ENCODE peak calls at places on chromosomes 4 and X, in nine cellular contexts. One of them, this sample, is unnamed.

GRCh38 chr4:175758595-175758994 is 53.5 kb downstream of the GPM6A start:
- DNase-seq in HFF-Myc: no peak
- DNase-seq in heart left ventricle: no peak
- DNase-seq in H9: no peak
- DNase-seq in heart right ventricle: no peak
- DNase-seq in kidney: no peak
- DNase-seq in fibroblast of lung: no peak
- DNase-seq in progenitor cell of endocrine pancreas: no peak
- DNase-seq in thoracic aorta: no peak
- DNase-seq in this sample: no peak

GRCh38 chr4:112410364-112410763 is 105.6 kb downstream of the NEUROG2 start:
- DNase-seq in HFF-Myc: no peak
- DNase-seq in heart left ventricle: no peak
- DNase-seq in H9: no peak
- DNase-seq in heart right ventricle: no peak
- DNase-seq in kidney: no peak
- DNase-seq in fibroblast of lung: no peak
- DNase-seq in progenitor cell of endocrine pancreas: no peak
- DNase-seq in thoracic aorta: no peak
- DNase-seq in this sample: no peak

GRCh38 chr4:102625232-102625930 is 124.2 kb downstream of the NFKB1 start:
- DNase-seq in HFF-Myc: no peak
- DNase-seq in heart left ventricle: peak; percentile 52
- DNase-seq in H9: peak; percentile 64
- DNase-seq in heart right ventricle: no peak
- DNase-seq in kidney: peak; percentile 79
- DNase-seq in fibroblast of lung: peak; percentile 73
- DNase-seq in progenitor cell of endocrine pancreas: no peak
- DNase-seq in thoracic aorta: no peak
- DNase-seq in this sample: no peak

GRCh38 chrX:39903343-39903742 is 194.4 kb downstream of the BCOR start:
- DNase-seq in HFF-Myc: no peak
- DNase-seq in heart left ventricle: no peak
- DNase-seq in H9: no peak
- DNase-seq in heart right ventricle: no peak
- DNase-seq in kidney: no peak
- DNase-seq in fibroblast of lung: peak; percentile 37
- DNase-seq in progenitor cell of endocrine pancreas: no peak
- DNase-seq in thoracic aorta: no peak
- DNase-seq in this sample: no peak

GRCh38 chr4:159048166-159048886 is 54.6 kb upstream of the RAPGEF2 start:
- DNase-seq in HFF-Myc: no peak
- DNase-seq in heart left ventricle: peak; percentile 74
- DNase-seq in H9: peak; percentile 55
- DNase-seq in heart right ventricle: peak; percentile 75
- DNase-seq in kidney: peak; percentile 78
- DNase-seq in fibroblast of lung: peak; percentile 73
- DNase-seq in progenitor cell of endocrine pancreas: peak; percentile 36
- DNase-seq in thoracic aorta: no peak
- DNase-seq in this sample: peak; percentile 10

GRCh38 chr4:162456106-162456505 is 292.3 kb upstream of the FSTL5 start:
- DNase-seq in HFF-Myc: no peak
- DNase-seq in heart left ventricle: no peak
- DNase-seq in H9: no peak
- DNase-seq in heart right ventricle: no peak
- DNase-seq in kidney: no peak
- DNase-seq in fibroblast of lung: no peak
- DNase-seq in progenitor cell of endocrine pancreas: no peak
- DNase-seq in thoracic aorta: no peak
- DNase-seq in this sample: no peak

GRCh38 chr4:125664091-125664767 is 349.5 kb downstream of the FAT4 start:
- DNase-seq in HFF-Myc: no peak
- DNase-seq in heart left ventricle: no peak
- DNase-seq in H9: no peak
- DNase-seq in heart right ventricle: no peak
- DNase-seq in kidney: no peak
- DNase-seq in fibroblast of lung: no peak
- DNase-seq in progenitor cell of endocrine pancreas: no peak
- DNase-seq in thoracic aorta: no peak
- DNase-seq in this sample: no peak

GRCh38 chrX:119736206-119736764 is 22.1 kb upstream of the SOWAHD start:
- DNase-seq in HFF-Myc: no peak
- DNase-seq in heart left ventricle: no peak
- DNase-seq in H9: no peak
- DNase-seq in heart right ventricle: no peak
- DNase-seq in kidney: no peak
- DNase-seq in fibroblast of lung: no peak
- DNase-seq in progenitor cell of endocrine pancreas: no peak
- DNase-seq in thoracic aorta: no peak
- DNase-seq in this sample: no peak

GRCh38 chr4:44558206-44558605 is 93.2 kb downstream of the YIPF7 start:
- DNase-seq in HFF-Myc: no peak
- DNase-seq in heart left ventricle: no peak
- DNase-seq in H9: no peak
- DNase-seq in heart right ventricle: no peak
- DNase-seq in kidney: no peak
- DNase-seq in fibroblast of lung: no peak
- DNase-seq in progenitor cell of endocrine pancreas: no peak
- DNase-seq in thoracic aorta: no peak
- DNase-seq in this sample: no peak

GRCh38 chrX:2967998-2968909 is 38.1 kb upstream of the ARSH start:
- DNase-seq in HFF-Myc: no peak
- DNase-seq in heart left ventricle: no peak
- DNase-seq in H9: peak; percentile 35
- DNase-seq in heart right ventricle: peak; percentile 9
- DNase-seq in kidney: no peak
- DNase-seq in fibroblast of lung: peak; percentile 28
- DNase-seq in progenitor cell of endocrine pancreas: no peak
- DNase-seq in thoracic aorta: no peak
- DNase-seq in this sample: peak; percentile 5

GRCh38 chr4:148561467-148561866 is 119.3 kb upstream of the NR3C2 start:
- DNase-seq in HFF-Myc: no peak
- DNase-seq in heart left ventricle: no peak
- DNase-seq in H9: no peak
- DNase-seq in heart right ventricle: no peak
- DNase-seq in kidney: no peak
- DNase-seq in fibroblast of lung: no peak
- DNase-seq in progenitor cell of endocrine pancreas: no peak
- DNase-seq in thoracic aorta: no peak
- DNase-seq in this sample: no peak

GRCh38 chr4:41360214-41360910 is 103.6 kb downstream of the UCHL1 start:
- DNase-seq in HFF-Myc: no peak
- DNase-seq in heart left ventricle: peak; percentile 89
- DNase-seq in H9: peak; percentile 55
- DNase-seq in heart right ventricle: peak; percentile 81
- DNase-seq in kidney: peak; percentile 89
- DNase-seq in fibroblast of lung: peak; percentile 32
- DNase-seq in progenitor cell of endocrine pancreas: peak; percentile 47
- DNase-seq in thoracic aorta: peak; percentile 32
- DNase-seq in this sample: peak; percentile 82

DNA sequence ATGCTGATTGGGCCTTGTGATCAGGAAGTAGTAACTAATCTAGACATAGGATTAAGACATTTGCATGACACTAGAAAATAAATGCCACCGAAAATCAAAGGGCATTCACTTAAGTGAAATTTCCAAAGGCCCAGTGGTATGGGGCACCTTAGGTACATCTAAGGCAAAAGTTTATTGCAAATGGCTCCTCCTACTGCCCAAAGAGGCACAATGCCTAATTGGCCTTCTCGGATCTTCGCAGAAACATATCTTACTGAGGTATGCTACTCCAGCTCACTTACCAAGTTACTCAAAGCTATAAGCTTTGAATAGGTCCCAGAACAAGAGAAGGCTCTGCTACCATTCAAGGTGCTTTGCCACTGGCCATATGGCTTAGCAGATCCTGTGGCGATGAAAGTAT is 174.8 kb upstream of the CXCL13 start:
- DNase-seq in HFF-Myc: no peak
- DNase-seq in heart left ventricle: no peak
- DNase-seq in H9: no peak
- DNase-seq in heart right ventricle: no peak
- DNase-seq in kidney: no peak
- DNase-seq in fibroblast of lung: no peak
- DNase-seq in progenitor cell of endocrine pancreas: no peak
- DNase-seq in thoracic aorta: no peak
- DNase-seq in this sample: no peak
- TF ChIP-seq CTCF in HFF-Myc: no peak
- TF ChIP-seq CTCF in heart left ventricle: no peak
- TF ChIP-seq CTCF in H9: peak; percentile 63
- TF ChIP-seq CTCF in heart right ventricle: no peak
- TF ChIP-seq CTCF in kidney: no peak
- TF ChIP-seq CTCF in fibroblast of lung: no peak
- TF ChIP-seq CTCF in progenitor cell of endocrine pancreas: no peak
- TF ChIP-seq CTCF in thoracic aorta: no peak
- TF ChIP-seq CTCF in this sample: no peak

DNA sequence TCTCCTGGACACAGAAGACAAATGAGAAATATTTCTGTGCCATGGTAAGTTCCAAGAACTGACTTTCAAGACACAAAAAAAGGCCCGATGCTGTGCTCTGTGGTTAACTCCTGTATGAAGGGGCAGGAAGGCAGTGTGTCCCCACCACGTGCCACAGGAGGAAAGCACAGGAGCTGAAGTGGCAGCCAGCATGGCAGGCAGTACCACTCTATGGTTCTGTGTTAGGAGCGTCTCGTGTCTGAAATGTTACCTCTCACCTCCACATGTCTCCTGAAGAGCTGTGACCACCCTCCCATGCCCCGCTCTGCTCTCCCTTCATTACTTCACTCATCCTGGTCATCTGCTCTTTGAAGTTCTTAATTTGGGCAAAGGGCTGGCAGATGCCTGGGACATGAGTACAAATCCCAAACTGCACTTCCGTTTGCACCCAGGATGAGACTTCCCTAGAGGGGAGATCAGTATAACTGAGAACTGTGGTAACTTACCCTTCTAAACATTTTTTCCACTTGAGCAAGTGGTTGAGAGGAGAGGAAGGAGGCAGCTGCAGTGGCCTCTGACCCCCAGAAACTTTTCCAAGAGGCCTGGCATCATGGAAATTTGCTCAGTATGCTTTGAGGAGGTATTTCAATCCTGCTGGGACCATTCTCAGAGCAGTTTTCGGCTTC is 128.9 kb downstream of the SHROOM3 start:
- DNase-seq in HFF-Myc: no peak
- DNase-seq in heart left ventricle: no peak
- DNase-seq in H9: no peak
- DNase-seq in heart right ventricle: no peak
- DNase-seq in kidney: no peak
- DNase-seq in fibroblast of lung: no peak
- DNase-seq in progenitor cell of endocrine pancreas: no peak
- DNase-seq in thoracic aorta: no peak
- DNase-seq in this sample: no peak
- TF ChIP-seq CTCF in HFF-Myc: no peak
- TF ChIP-seq CTCF in heart left ventricle: no peak
- TF ChIP-seq CTCF in H9: no peak
- TF ChIP-seq CTCF in heart right ventricle: no peak
- TF ChIP-seq CTCF in kidney: no peak
- TF ChIP-seq CTCF in fibroblast of lung: no peak
- TF ChIP-seq CTCF in progenitor cell of endocrine pancreas: no peak
- TF ChIP-seq CTCF in thoracic aorta: no peak
- TF ChIP-seq CTCF in this sample: no peak

GRCh38 chrX:36897690-36898089 is 110.5 kb upstream of the FAM47C start:
- DNase-seq in HFF-Myc: no peak
- DNase-seq in heart left ventricle: no peak
- DNase-seq in H9: no peak
- DNase-seq in heart right ventricle: no peak
- DNase-seq in kidney: no peak
- DNase-seq in fibroblast of lung: no peak
- DNase-seq in progenitor cell of endocrine pancreas: no peak
- DNase-seq in thoracic aorta: no peak
- DNase-seq in this sample: no peak

GRCh38 chrX:36898301-36898700 is 109.9 kb upstream of the FAM47C start:
- DNase-seq in HFF-Myc: no peak
- DNase-seq in heart left ventricle: no peak
- DNase-seq in H9: no peak
- DNase-seq in heart right ventricle: no peak
- DNase-seq in kidney: no peak
- DNase-seq in fibroblast of lung: peak; percentile 0
- DNase-seq in progenitor cell of endocrine pancreas: no peak
- DNase-seq in thoracic aorta: no peak
- DNase-seq in this sample: no peak
- TF ChIP-seq CTCF in HFF-Myc: no peak
- TF ChIP-seq CTCF in heart left ventricle: no peak
- TF ChIP-seq CTCF in H9: peak; percentile 65
- TF ChIP-seq CTCF in heart right ventricle: no peak
- TF ChIP-seq CTCF in kidney: no peak
- TF ChIP-seq CTCF in fibroblast of lung: peak; percentile 45
- TF ChIP-seq CTCF in progenitor cell of endocrine pancreas: peak; percentile 66
- TF ChIP-seq CTCF in thoracic aorta: no peak
- TF ChIP-seq CTCF in this sample: peak; percentile 50

GRCh38 chrX:4670606-4671005 is 957.2 kb upstream of the PRKX start:
- DNase-seq in HFF-Myc: no peak
- DNase-seq in heart left ventricle: no peak
- DNase-seq in H9: no peak
- DNase-seq in heart right ventricle: no peak
- DNase-seq in kidney: no peak
- DNase-seq in fibroblast of lung: no peak
- DNase-seq in progenitor cell of endocrine pancreas: no peak
- DNase-seq in thoracic aorta: no peak
- DNase-seq in this sample: no peak
- TF ChIP-seq CTCF in HFF-Myc: no peak
- TF ChIP-seq CTCF in heart left ventricle: no peak
- TF ChIP-seq CTCF in H9: no peak
- TF ChIP-seq CTCF in heart right ventricle: no peak
- TF ChIP-seq CTCF in kidney: peak; percentile 4
- TF ChIP-seq CTCF in fibroblast of lung: no peak
- TF ChIP-seq CTCF in progenitor cell of endocrine pancreas: no peak
- TF ChIP-seq CTCF in thoracic aorta: no peak
- TF ChIP-seq CTCF in this sample: no peak

GRCh38 chrX:107450823-107451509 is 1.5 kb downstream of the FRMPD3 start:
- DNase-seq in HFF-Myc: no peak
- DNase-seq in heart left ventricle: no peak
- DNase-seq in H9: peak; percentile 86
- DNase-seq in heart right ventricle: no peak
- DNase-seq in kidney: no peak
- DNase-seq in fibroblast of lung: no peak
- DNase-seq in progenitor cell of endocrine pancreas: no peak
- DNase-seq in thoracic aorta: no peak
- DNase-seq in this sample: peak; percentile 65

GRCh38 chrX:107447642-107448041 is 1.8 kb upstream of the FRMPD3 start:
- DNase-seq in HFF-Myc: no peak
- DNase-seq in heart left ventricle: no peak
- DNase-seq in H9: no peak
- DNase-seq in heart right ventricle: no peak
- DNase-seq in kidney: no peak
- DNase-seq in fibroblast of lung: no peak
- DNase-seq in progenitor cell of endocrine pancreas: no peak
- DNase-seq in thoracic aorta: no peak
- DNase-seq in this sample: no peak

GRCh38 chrX:107451754-107452153 is 2.3 kb downstream of the FRMPD3 start:
- DNase-seq in HFF-Myc: no peak
- DNase-seq in heart left ventricle: no peak
- DNase-seq in H9: peak; percentile 67
- DNase-seq in heart right ventricle: no peak
- DNase-seq in kidney: no peak
- DNase-seq in fibroblast of lung: no peak
- DNase-seq in progenitor cell of endocrine pancreas: no peak
- DNase-seq in thoracic aorta: no peak
- DNase-seq in this sample: peak; percentile 31

GRCh38 chrX:107449490-107450175 is at the start of gene FRMPD3:
- DNase-seq in HFF-Myc: no peak
- DNase-seq in heart left ventricle: no peak
- DNase-seq in H9: peak; percentile 47
- DNase-seq in heart right ventricle: no peak
- DNase-seq in kidney: no peak
- DNase-seq in fibroblast of lung: no peak
- DNase-seq in progenitor cell of endocrine pancreas: no peak
- DNase-seq in thoracic aorta: no peak
- DNase-seq in this sample: peak; percentile 54

GRCh38 chrX:107448625-107449468 is 605 bp upstream of the FRMPD3 start:
- DNase-seq in HFF-Myc: no peak
- DNase-seq in heart left ventricle: no peak
- DNase-seq in H9: peak; percentile 81
- DNase-seq in heart right ventricle: no peak
- DNase-seq in kidney: peak; percentile 65
- DNase-seq in fibroblast of lung: no peak
- DNase-seq in progenitor cell of endocrine pancreas: no peak
- DNase-seq in thoracic aorta: no peak
- DNase-seq in this sample: peak; percentile 50
- TF ChIP-seq CTCF in HFF-Myc: no peak
- TF ChIP-seq CTCF in heart left ventricle: no peak
- TF ChIP-seq CTCF in H9: peak; percentile 44
- TF ChIP-seq CTCF in heart right ventricle: no peak
- TF ChIP-seq CTCF in kidney: no peak
- TF ChIP-seq CTCF in fibroblast of lung: no peak
- TF ChIP-seq CTCF in progenitor cell of endocrine pancreas: peak; percentile 21
- TF ChIP-seq CTCF in thoracic aorta: no peak
- TF ChIP-seq CTCF in this sample: peak; percentile 14